ENCODE peak calls at places on chromosomes 16 and 17, in five cellular contexts. X is GM06990; A is GM12865; Y is HT1080; R is activated T-helper 1 cell treated with anti-CD3 and anti-CD28 coated beads, Interleukin-2, amount 50 U/mL, for 16 hours. F is an unnamed sample.

GRCh38 chr16:54477766-54478165 is 191.2 kb upstream of the IRX3 start:
- DNase-seq in X (no peak), A (no peak), Y (no peak), R (no peak), F (no peak)

GRCh38 chr17:66165537-66166123 is 26.3 kb downstream of the CEP112 start:
- DNase-seq in X (no peak), A (peak; percentile 62), Y (peak; percentile 29), R (no peak), F (peak; percentile 5)

GRCh38 chr17:34146440-34147043 is 108.5 kb upstream of the CCL2 start:
- DNase-seq in X (no peak), A (peak; percentile 67), Y (peak; percentile 23), R (peak; percentile 20), F (peak; percentile 27)

GRCh38 chr16:51152691-51153261 is 1.7 kb upstream of the SALL1 start:
- DNase-seq in X (no peak), A (no peak), Y (no peak), R (no peak), F (no peak)

GRCh38 chr16:79284760-79285159 is 315.8 kb downstream of the MAF start:
- DNase-seq in X (no peak), A (no peak), Y (no peak), R (no peak), F (no peak)

GRCh38 chr17:36972186-36972686 is 23.5 kb downstream of the AATF start:
- DNase-seq in X (no peak), A (no peak), Y (no peak), R (no peak), F (no peak)

GRCh38 chr16:67278773-67279295 is 498 bp upstream of the PLEKHG4 start:
- DNase-seq in X (no peak), A (peak; percentile 42), Y (no peak), R (no peak), F (peak; percentile 27)

GRCh38 chr16:18983565-18984424 is at the start of gene TMC7:
- DNase-seq in X (peak; percentile 22), A (peak; percentile 32), Y (peak; percentile 88), R (no peak), F (no peak)

GRCh38 chr17:2030779-2031163 is 818 bp downstream of the DPH1 start:
- DNase-seq in X (peak; percentile 78), A (peak; percentile 91), Y (no peak), R (no peak), F (no peak)

GRCh38 chr16:88387941-88388627 is 5.3 kb downstream of the ZNF469 start:
- DNase-seq in X (no peak), A (no peak), Y (no peak), R (no peak), F (no peak)

GRCh38 chr17:56785396-56785795 is 48.3 kb downstream of the C17orf67 start:
- DNase-seq in X (no peak), A (no peak), Y (peak; percentile 68), R (no peak), F (no peak)

F was measured in effector CD4-positive, alpha-beta T cell.